ENCODE peak calls at places on chromosomes 11 and 22, in five cellular contexts. A is effector memory CD4-positive, alpha-beta T cell; Z is mesenchymal stem cell; B is right atrium auricular region; T is colonic mucosa. J is an unnamed sample. For H3K9me3, the result is how much of the 10 kb centered on the place peaks cover.

GRCh38 chr22:29095459-29095858 is 22.6 kb downstream of the KREMEN1 start:
- DNase-seq in B (no peak), Z (no peak), A (no peak), T (no peak), J (no peak)

GRCh38 chr11:75261902-75262361 is 21.4 kb downstream of the TPBGL start:
- DNase-seq in Z (no peak), B (no peak), A (no peak), T (no peak), J (no peak)

GRCh38 chr11:126061707-126062678 is 673 bp downstream of the CDON start:
- DNase-seq in A (no peak), Z (peak), B (no peak), T (peak), J (peak)

GRCh38 chr11:85941380-85941973 is 86.3 kb downstream of the CCDC83 start:
- DNase-seq in A (no peak), Z (peak), B (peak), T (peak), J (peak)

GRCh38 chr11:2466869-2467694 is 22.3 kb downstream of the KCNQ1 start:
- DNase-seq in Z (no peak), B (peak), T (peak), A (peak), J (peak)

GRCh38 chr22:18731075-18731666 is 119.5 kb upstream of the RIMBP3 start:
- DNase-seq in T (no peak), A (no peak), Z (no peak), B (no peak), J (no peak)

GRCh38 chr11:115083129-115083823 is 404.9 kb downstream of the NXPE2 start:
- DNase-seq in T (no peak), B (no peak), A (no peak), Z (no peak), J (no peak)

GRCh38 chr11:27396259-27396839 is 33.3 kb upstream of the CCDC34 start:
- DNase-seq in A (no peak), B (no peak), T (no peak), Z (no peak), J (no peak)

GRCh38 chr11:92302766-92303165 is 78.1 kb downstream of the FAT3 start:
- DNase-seq in T (no peak), A (no peak), B (no peak), Z (peak), J (no peak)

GRCh38 chr11:72343159-72343756 is 91.1 kb downstream of the CLPB start:
- DNase-seq in Z (no peak), A (no peak), B (no peak), T (no peak), J (no peak)

GRCh38 chr11:61967924-61968757 is 707 bp upstream of the FTH1 start:
- DNase-seq in A (no peak), B (peak), T (peak), Z (no peak), J (peak)

GRCh38 chr22:41308054-41308453 is 6.7 kb downstream of the ZC3H7B start:
- DNase-seq in T (no peak), Z (peak), B (no peak), A (no peak), J (no peak)

GRCh38 chr22:37228106-37229011 is 15.7 kb downstream of the RAC2 start:
- DNase-seq in T (no peak), B (no peak), Z (peak), A (peak), J (no peak)

GRCh38 chr11:113697798-113698407 is 8.2 kb downstream of the TMPRSS5 start:
- DNase-seq in Z (no peak), B (no peak), A (no peak), T (no peak), J (no peak)

GRCh38 chr11:78050964-78051831 is 12.5 kb upstream of the THRSP start:
- DNase-seq in B (no peak), A (no peak), Z (peak), T (no peak), J (no peak)

GRCh38 chr11:8777907-8778767 is 95.5 kb downstream of the RPL27A start:
- DNase-seq in Z (peak), A (no peak), T (no peak), B (peak), J (no peak)

GRCh38 chr22:48640890-48641771 is 1186.5 kb downstream of the BRD1 start:
- DNase-seq in B (no peak), Z (no peak), A (no peak), T (no peak), J (no peak)

GRCh38 chr11:39810358-39810757 is 1649.1 kb downstream of the LRRC4C start:
- DNase-seq in A (no peak), Z (no peak), T (no peak), B (no peak), J (no peak)

GRCh38 chr11:1554981-1555712 is 16.9 kb downstream of the DUSP8 start:
- DNase-seq in A (no peak), Z (no peak), T (peak), B (no peak), J (no peak)

GRCh38 chr11:79092791-79093313 is 348.0 kb downstream of the TENM4 start:
- DNase-seq in T (no peak), A (no peak), Z (peak), B (no peak), J (no peak)

GRCh38 chr11:77215106-77215505 is 86.4 kb downstream of the GDPD4 start:
- DNase-seq in T (no peak), A (no peak), Z (no peak), B (no peak), J (no peak)

GRCh38 chr11:13772223-13773046 is 104.0 kb downstream of the FAR1 start:
- DNase-seq in Z (peak), A (no peak), T (peak), B (no peak), J (peak)

GRCh38 chr11:13283636-13284035 is 6.0 kb downstream of the BMAL1 start:
- DNase-seq in Z (no peak), B (no peak), A (no peak), T (no peak), J (no peak)

GRCh38 chr11:2198621-2199365 is 27.2 kb upstream of the TH start:
- DNase-seq in B (no peak), A (no peak), Z (no peak), T (no peak), J (no peak)

GRCh38 chr11:117177534-117178209 is 871 bp upstream of the SIDT2 start:
- DNase-seq in B (no peak), T (peak), Z (no peak), A (no peak), J (no peak)

GRCh38 chr22:49284389-49284788 is 543.3 kb downstream of the BRD1 start:
- DNase-seq in A (no peak), B (no peak), Z (no peak), T (no peak), J (no peak)

GRCh38 chr11:125155100-125155444 is 9.5 kb upstream of the PKNOX2 start:
- DNase-seq in T (no peak), A (no peak), B (no peak), Z (no peak), J (no peak)

GRCh38 chr11:128152796-128153696 is 434.3 kb downstream of the ETS1 start:
- DNase-seq in T (no peak), A (no peak), Z (no peak), B (no peak), J (no peak)

GRCh38 chr11:9772218-9772617 is 108.3 kb downstream of the SWAP70 start:
- DNase-seq in Z (no peak), T (no peak), A (no peak), B (no peak), J (no peak)

GRCh38 chr11:46686886-46687810 is 13.3 kb downstream of the ARHGAP1 start:
- DNase-seq in Z (no peak), B (no peak), A (no peak), T (no peak), J (no peak)

GRCh38 chr11:128525411-128526243 is 61.7 kb downstream of the ETS1 start:
- DNase-seq in Z (peak), B (no peak), T (no peak), A (no peak), J (no peak)

GRCh38 chr22:39197578-39197977 is 45.1 kb upstream of the CBX7 start:
- DNase-seq in Z (no peak), A (no peak), B (no peak), T (no peak), J (no peak)

GRCh38 chr11:44559207-44559943 is 6.1 kb upstream of the CD82 start:
- DNase-seq in T (no peak), Z (peak), A (no peak), B (no peak), J (no peak)

GRCh38 chr11:128157423-128158298 is 429.7 kb downstream of the ETS1 start:
- DNase-seq in T (peak), A (peak), B (no peak), Z (peak), J (peak)

GRCh38 chr22:20803696-20804324 is 29.9 kb downstream of the SERPIND1 start:
- DNase-seq in A (no peak), B (no peak), T (peak), Z (peak), J (no peak)

GRCh38 chr11:34655335-34656008 is 34.6 kb downstream of the EHF start:
- DNase-seq in A (no peak), T (no peak), Z (peak), B (no peak), J (peak)

GRCh38 chr11:16011396-16011795 is 344.9 kb downstream of the SOX6 start:
- DNase-seq in B (no peak), A (no peak), T (no peak), Z (no peak), J (no peak)

GRCh38 chr22:22855617-22856308 is 31.9 kb upstream of the IGLL5 start:
- DNase-seq in T (peak), Z (no peak), B (no peak), A (no peak), J (no peak)
- H3K9me3 ChIP-seq in T (under half), Z (under half), B (under half), A (under half), J (under half)

GRCh38 chr11:71332046-71332445 is 79.7 kb upstream of the SHANK2 start:
- DNase-seq in A (no peak), T (no peak), B (no peak), Z (no peak), J (no peak)
- H3K9me3 ChIP-seq in A (under half), T (under half), B (under half), Z (under half), J (under half)

GRCh38 chr11:120209750-120210650 is 832 bp upstream of the OAF start:
- DNase-seq in B (no peak), Z (peak), A (no peak), T (no peak), J (no peak)

GRCh38 chr11:120212926-120213325 is 2.1 kb downstream of the OAF start:
- DNase-seq in A (no peak), B (no peak), T (peak), Z (peak), J (no peak)

GRCh38 chr11:120212259-120212888 is 1.5 kb downstream of the OAF start:
- DNase-seq in B (no peak), Z (peak), T (no peak), A (no peak), J (no peak)

GRCh38 chr11:120210651-120211521 is at the start of gene OAF:
- DNase-seq in B (peak), Z (peak), A (peak), T (peak), J (peak)

DNA sequence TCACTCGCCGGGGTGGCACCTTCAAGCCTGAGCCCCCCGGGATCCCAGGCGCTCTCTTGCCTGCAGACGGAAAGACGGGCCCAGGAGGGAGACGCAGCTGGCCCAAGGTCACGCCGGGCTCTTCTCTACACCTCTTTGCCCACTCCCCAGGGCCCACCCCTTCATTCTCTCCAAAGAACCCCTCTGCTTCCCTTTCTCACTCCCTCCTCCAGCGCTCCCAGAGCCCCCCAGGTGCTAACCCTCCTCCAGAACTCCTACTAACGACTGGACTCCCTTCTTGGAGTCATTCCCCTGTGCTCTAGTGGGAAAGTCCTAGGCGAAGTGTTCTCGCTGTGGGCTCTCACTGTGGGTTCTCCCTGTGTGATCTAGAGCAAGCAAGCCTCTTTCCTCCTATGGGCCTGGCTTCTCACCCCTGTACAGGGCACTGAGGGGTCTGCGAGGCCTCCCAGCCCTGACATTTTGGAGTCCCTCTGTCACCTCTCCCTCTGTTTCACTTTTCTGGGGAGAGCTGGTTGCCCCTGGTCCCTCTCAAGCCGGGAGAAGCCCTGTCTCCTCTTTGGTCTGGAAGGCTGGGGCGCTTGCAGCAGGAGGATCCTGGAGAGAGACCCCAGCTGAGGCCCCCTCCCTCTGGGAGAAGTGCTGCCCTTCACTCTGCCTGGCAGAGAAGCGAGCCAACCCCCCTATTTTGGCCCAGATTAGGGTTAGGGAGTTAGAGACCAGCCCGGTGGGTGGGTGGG is 858 bp downstream of the OAF start:
- DNase-seq in B (no peak), Z (peak), A (no peak), T (no peak), J (peak)
- H3K9me3 ChIP-seq in B (under half), Z (under half), A (under half), T (under half), J (under half)

DNA sequence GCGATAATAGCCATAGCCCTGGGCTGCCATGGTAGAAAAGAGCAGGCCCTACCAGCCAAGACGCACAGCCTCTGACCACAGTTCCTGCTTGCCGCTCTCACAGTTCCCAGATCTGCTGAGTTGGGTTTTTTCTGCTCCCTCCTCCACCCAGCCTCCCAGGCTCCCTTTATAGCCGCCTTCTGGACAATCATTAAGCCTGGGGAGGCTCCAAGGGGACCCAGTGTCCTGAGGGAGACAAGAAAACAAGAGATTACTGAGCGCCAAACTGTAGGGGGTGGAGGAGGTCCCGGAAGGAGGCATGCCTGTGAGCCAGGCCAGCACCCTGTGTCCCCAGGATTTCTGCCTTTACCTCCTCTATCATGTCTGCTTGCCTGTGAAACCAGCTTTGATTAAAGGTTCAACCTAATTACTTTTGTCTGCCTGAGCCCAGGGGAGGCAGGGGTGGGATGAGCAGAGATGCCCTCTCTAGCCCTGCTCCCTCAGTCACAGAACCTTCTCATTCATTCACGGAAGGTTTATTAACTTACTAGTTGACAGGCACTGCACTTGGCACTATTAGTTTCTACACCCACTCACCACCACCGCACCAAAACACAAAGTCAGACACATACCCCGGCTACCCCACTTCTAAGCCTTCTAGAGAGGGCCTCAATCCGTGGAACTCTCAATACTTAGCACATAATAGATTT is 1.2 kb downstream of the SLC37A4 start:
- DNase-seq in A (no peak), T (peak), B (no peak), Z (peak), J (peak)
- H3K9me3 ChIP-seq in A (under half), T (under half), B (under half), Z (under half), J (under half)

GRCh38 chr11:130109441-130109840 is 39.7 kb downstream of the APLP2 start:
- DNase-seq in A (no peak), T (no peak), B (no peak), Z (no peak), J (no peak)
- H3K9me3 ChIP-seq in A (under half), T (under half), B (under half), Z (under half), J (under half)

GRCh38 chr22:47448231-47449035 is 686.0 kb downstream of the TBC1D22A start:
- DNase-seq in T (peak), B (peak), A (no peak), Z (no peak), J (no peak)

GRCh38 chr22:47449508-47450270 is 687.2 kb downstream of the TBC1D22A start:
- DNase-seq in Z (no peak), A (no peak), T (no peak), B (no peak), J (no peak)

GRCh38 chr22:47453049-47453448 is 690.6 kb downstream of the TBC1D22A start:
- DNase-seq in A (no peak), Z (no peak), T (no peak), B (no peak), J (no peak)

GRCh38 chr22:47452184-47452583 is 689.7 kb downstream of the TBC1D22A start:
- DNase-seq in B (no peak), Z (no peak), A (no peak), T (no peak), J (peak)

GRCh38 chr22:47450876-47451475 is 688.5 kb downstream of the TBC1D22A start:
- DNase-seq in Z (no peak), A (no peak), T (no peak), B (no peak), J (no peak)
- H3K9me3 ChIP-seq in Z (under half), A (under half), T (under half), B (under half), J (under half)

DNA sequence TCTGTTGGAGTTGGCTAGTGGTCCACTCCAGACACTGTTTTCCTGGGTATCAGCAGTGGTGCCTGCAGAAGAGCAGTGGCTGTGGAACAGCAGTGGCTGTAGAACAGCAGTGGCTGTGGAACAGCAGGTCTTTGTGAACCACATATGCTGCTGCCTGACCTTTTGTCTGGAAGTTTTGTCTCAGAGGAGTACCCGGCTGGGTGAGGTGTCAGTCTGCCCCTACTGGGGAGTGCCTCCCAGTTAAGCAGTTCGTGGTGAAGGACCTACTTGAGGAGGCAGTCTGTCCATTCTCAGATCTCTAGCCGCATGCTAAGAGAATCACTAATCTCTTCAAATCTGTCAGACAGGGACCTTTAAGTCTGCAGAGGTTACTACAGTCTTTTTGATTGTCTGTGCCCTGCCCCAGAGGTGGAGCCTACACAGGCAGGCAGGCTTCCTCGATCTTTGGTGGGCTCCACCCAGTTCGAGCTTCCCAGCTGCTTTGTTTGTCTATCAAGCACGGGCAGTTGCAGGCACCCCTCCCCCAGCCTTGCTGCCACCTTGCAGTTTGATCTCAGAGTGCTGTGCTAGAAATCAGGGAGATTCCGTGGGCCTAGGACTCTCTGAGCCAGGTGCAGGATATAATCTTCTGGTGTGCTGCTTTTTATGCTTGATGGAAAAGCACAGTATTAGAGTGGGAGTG is 89.1 kb upstream of the TRIM48 start:
- DNase-seq in B (no peak), A (no peak), Z (no peak), T (no peak), J (no peak)
- H3K9me3 ChIP-seq in B (half or more), A (under half), Z (under half), T (under half), J (under half)

J was measured in HAP-1.